ENCODE peak calls at places on chromosome 2, in six cellular contexts. J, B, I, S, Z and G are unnamed samples.

GRCh38 chr2:240685771-240686371 is 3.2 kb upstream of the AQP12B start:
- DNase-seq in J (peak; percentile 42), B (peak; percentile 34), I (no peak), S (no peak), Z (peak; percentile 65), G (no peak)

GRCh38 chr2:159084395-159085370 is 116.2 kb downstream of the TANC1 start:
- DNase-seq in J (no peak), B (no peak), I (no peak), S (peak; percentile 40), Z (no peak), G (no peak)

GRCh38 chr2:65566617-65567016 is 134.2 kb upstream of the SPRED2 start:
- DNase-seq in J (no peak), B (no peak), I (no peak), S (no peak), Z (peak; percentile 74), G (no peak)

GRCh38 chr2:67108231-67108630 is 288.9 kb upstream of the ETAA1 start:
- DNase-seq in J (no peak), B (no peak), I (no peak), S (no peak), Z (no peak), G (no peak)

GRCh38 chr2:180077295-180077906 is 70.3 kb upstream of the CWC22 start:
- DNase-seq in J (no peak), B (no peak), I (peak; percentile 16), S (peak; percentile 22), Z (peak; percentile 21), G (peak; percentile 21)

GRCh38 chr2:177212106-177212894 is at the start of gene HNRNPA3:
- DNase-seq in J (peak; percentile 100), B (peak; percentile 99), I (peak; percentile 99), S (peak; percentile 99), Z (peak; percentile 99), G (peak; percentile 99)

GRCh38 chr2:6896930-6897759 is 19.6 kb downstream of the RSAD2 start:
- DNase-seq in J (peak; percentile 67), B (no peak), I (peak; percentile 59), S (peak; percentile 10), Z (peak; percentile 29), G (no peak)

GRCh38 chr2:140657657-140658056 is 1473.2 kb downstream of the LRP1B start:
- DNase-seq in J (no peak), B (no peak), I (no peak), S (peak; percentile 59), Z (no peak), G (no peak)

GRCh38 chr2:24824966-24825882 is 32.0 kb downstream of the CENPO start:
- DNase-seq in J (peak; percentile 25), B (peak; percentile 33), I (no peak), S (no peak), Z (peak; percentile 40), G (no peak)

GRCh38 chr2:38720613-38721241 is 30.4 kb downstream of the SRSF7 start:
- DNase-seq in J (peak; percentile 92), B (no peak), I (no peak), S (peak; percentile 98), Z (peak; percentile 54), G (no peak)

GRCh38 chr2:98691307-98691706 is 39.6 kb downstream of the MGAT4A start:
- DNase-seq in J (peak; percentile 38), B (no peak), I (no peak), S (no peak), Z (no peak), G (no peak)

GRCh38 chr2:38075436-38076249 is at the start of gene CYP1B1:
- DNase-seq in J (peak; percentile 44), B (no peak), I (peak; percentile 65), S (no peak), Z (no peak), G (no peak)

GRCh38 chr2:148524519-148524919 is 120.0 kb upstream of the EPC2 start:
- DNase-seq in J (no peak), B (no peak), I (no peak), S (no peak), Z (no peak), G (no peak)

GRCh38 chr2:241885701-241886643 is 16.4 kb downstream of the RTP5 start:
- DNase-seq in J (no peak), B (no peak), I (no peak), S (no peak), Z (no peak), G (no peak)

GRCh38 chr2:180933332-180933731 is 47.1 kb upstream of the UBE2E3 start:
- DNase-seq in J (no peak), B (no peak), I (no peak), S (no peak), Z (no peak), G (no peak)

GRCh38 chr2:39855856-39856255 is 76.8 kb upstream of the THUMPD2 start:
- DNase-seq in J (peak; percentile 31), B (no peak), I (no peak), S (no peak), Z (no peak), G (no peak)

GRCh38 chr2:68714866-68715265 is 19.7 kb upstream of the ARHGAP25 start:
- DNase-seq in J (peak; percentile 39), B (no peak), I (no peak), S (no peak), Z (no peak), G (no peak)

GRCh38 chr2:216691210-216691741 is 4.1 kb downstream of the IGFBP5 start:
- DNase-seq in J (no peak), B (peak; percentile 77), I (peak; percentile 91), S (peak; percentile 76), Z (peak; percentile 89), G (peak; percentile 54)

GRCh38 chr2:216690451-216691209 is 4.7 kb downstream of the IGFBP5 start:
- DNase-seq in J (no peak), B (no peak), I (peak; percentile 77), S (peak; percentile 66), Z (no peak), G (no peak)

GRCh38 chr2:216687646-216688045 is 7.7 kb downstream of the IGFBP5 start:
- DNase-seq in J (no peak), B (peak; percentile 80), I (no peak), S (no peak), Z (peak; percentile 74), G (no peak)

GRCh38 chr2:216688731-216689360 is 6.5 kb downstream of the IGFBP5 start:
- DNase-seq in J (no peak), B (no peak), I (no peak), S (no peak), Z (peak; percentile 57), G (no peak)

DNA sequence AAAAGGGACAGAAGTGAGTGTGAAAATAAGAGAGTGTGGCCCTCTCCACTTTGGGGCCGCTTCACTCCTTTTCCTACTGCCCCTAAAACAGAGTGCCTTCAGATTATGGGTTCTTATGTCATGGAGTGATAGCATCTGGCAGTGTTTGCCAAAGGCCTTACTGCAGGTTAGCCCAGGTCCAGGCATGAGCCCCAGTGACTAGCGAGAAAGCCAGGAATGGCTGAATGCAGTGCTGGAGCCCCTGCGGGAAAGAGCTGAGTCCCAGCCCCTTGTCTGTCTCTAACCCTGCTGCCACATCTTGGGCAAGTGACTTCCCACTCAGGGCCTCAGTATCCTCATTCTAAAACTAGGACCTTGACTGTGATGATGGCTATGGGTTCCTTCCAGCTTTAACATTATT is 6.0 kb downstream of the IGFBP5 start:
- DNase-seq in J (no peak), B (no peak), I (no peak), S (no peak), Z (no peak), G (no peak)
- H2BK5ac ChIP-seq in J (no peak overlapping the region), B (no peak overlapping the region), I (no peak overlapping the region), S (peak overlapping the region; percentile 22), Z (no peak overlapping the region), G (no peak overlapping the region)

DNA sequence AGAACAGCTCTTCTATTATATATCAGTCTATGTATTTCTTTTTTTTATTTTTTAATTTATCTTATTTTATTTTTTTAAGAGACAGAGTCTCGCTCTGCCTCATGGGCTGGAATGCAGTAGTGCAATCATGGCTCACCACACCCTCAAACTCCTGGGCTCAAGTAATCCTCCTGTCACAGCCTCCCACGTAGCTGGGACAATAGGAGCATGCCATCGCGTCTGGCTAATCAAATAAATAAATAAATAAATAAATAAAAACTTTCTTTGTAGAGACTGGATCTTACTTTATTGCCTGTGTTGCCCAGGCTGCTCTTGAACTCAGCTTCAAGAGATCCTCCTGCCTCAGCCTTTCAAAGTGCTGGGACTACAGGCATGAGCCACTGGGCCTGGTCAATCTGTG is 117.0 kb downstream of the RBMS1 start:
- DNase-seq in J (peak; percentile 38), B (no peak), I (peak; percentile 62), S (peak; percentile 63), Z (peak; percentile 76), G (no peak)
- H3K18ac ChIP-seq in J (no peak overlapping the region), B (no peak overlapping the region), I (no peak overlapping the region), S (peak overlapping the region; percentile 63), Z (no peak overlapping the region), G (no peak overlapping the region)

GRCh38 chr2:218855305-218856167 is 4.1 kb upstream of the WNT6 start:
- DNase-seq in J (no peak), B (no peak), I (no peak), S (no peak), Z (no peak), G (no peak)

GRCh38 chr2:218852911-218853667 is 6.5 kb upstream of the WNT6 start:
- DNase-seq in J (peak; percentile 71), B (peak; percentile 79), I (peak; percentile 44), S (peak; percentile 52), Z (peak; percentile 82), G (peak; percentile 73)

GRCh38 chr2:218854860-218855259 is 4.7 kb upstream of the WNT6 start:
- DNase-seq in J (no peak), B (no peak), I (no peak), S (no peak), Z (no peak), G (no peak)

GRCh38 chr2:218851286-218851685 is 8.3 kb upstream of the WNT6 start:
- DNase-seq in J (no peak), B (no peak), I (no peak), S (no peak), Z (no peak), G (no peak)

DNA sequence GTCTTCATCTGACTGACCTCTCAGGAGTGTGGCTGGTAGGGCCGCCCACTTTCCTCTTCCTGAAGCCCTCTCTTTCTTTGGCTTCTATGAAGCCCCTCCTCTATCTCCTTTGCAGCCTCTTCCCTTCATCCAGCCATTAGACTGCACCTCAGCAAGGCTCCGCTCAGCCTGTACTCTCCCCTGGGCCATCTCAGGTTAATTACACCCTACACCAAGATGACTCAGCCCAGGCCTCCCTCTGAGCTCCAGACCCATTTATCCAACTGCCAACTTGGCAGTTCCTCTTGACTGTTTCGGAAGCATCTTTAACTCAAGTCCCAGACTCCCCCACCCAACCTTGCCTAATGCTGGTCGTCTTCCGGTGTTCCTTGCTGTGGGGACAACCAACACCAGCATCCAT is 5.8 kb upstream of the WNT6 start:
- DNase-seq in J (no peak), B (no peak), I (no peak), S (peak; percentile 13), Z (no peak), G (no peak)
- H2AK5ac ChIP-seq in J (no peak overlapping the region), B (no peak overlapping the region), I (no peak overlapping the region), S (no peak overlapping the region), Z (no peak overlapping the region), G (no peak overlapping the region)

GRCh38 chr2:44801676-44802408 is 139.7 kb upstream of the SIX3 start:
- DNase-seq in J (no peak), B (peak; percentile 53), I (peak; percentile 8), S (no peak), Z (peak; percentile 40), G (no peak)

GRCh38 chr2:44799754-44800153 is 141.7 kb upstream of the SIX3 start:
- DNase-seq in J (no peak), B (no peak), I (no peak), S (no peak), Z (no peak), G (no peak)

GRCh38 chr2:44802409-44803099 is 138.9 kb upstream of the SIX3 start:
- DNase-seq in J (peak; percentile 37), B (peak; percentile 94), I (no peak), S (no peak), Z (peak; percentile 97), G (peak; percentile 93)

GRCh38 chr2:44803100-44803424 is 138.4 kb upstream of the SIX3 start:
- DNase-seq in J (no peak), B (no peak), I (no peak), S (no peak), Z (no peak), G (no peak)

GRCh38 chr2:44801289-44801675 is 140.2 kb upstream of the SIX3 start:
- DNase-seq in J (no peak), B (peak; percentile 83), I (no peak), S (no peak), Z (peak; percentile 82), G (no peak)
- H2BK5ac ChIP-seq in J (no peak overlapping the region), B (no peak overlapping the region), I (no peak overlapping the region), S (no peak overlapping the region), Z (no peak overlapping the region), G (no peak overlapping the region)